ENCODE peak calls at places on chromosomes 5 and 9, in six cellular contexts. C is OCI-LY7, M is omental fat pad, N is GM12865, Z is kidney, V is GM20000. X is an unnamed sample.

GRCh38 chr5:135825373-135826220 is 8.9 kb upstream of the SLC25A48 start:
- DNase-seq in C (no peak), M (no peak), N (no peak), Z (no peak), V (no peak), X (no peak)

GRCh38 chr9:96567203-96567700 is 52.4 kb downstream of the CDC14B start:
- DNase-seq in C (peak), M (no peak), N (peak), Z (no peak), V (no peak), X (no peak)

GRCh38 chr5:14775857-14776256 is 95.7 kb downstream of the ANKH start:
- DNase-seq in C (no peak), M (no peak), N (no peak), Z (no peak), V (no peak), X (no peak)

GRCh38 chr5:3593771-3594513 is 1.7 kb upstream of the IRX1 start:
- DNase-seq in C (no peak), M (no peak), N (no peak), Z (peak), V (peak), X (no peak)

GRCh38 chr5:14038341-14038959 is 94.0 kb upstream of the DNAH5 start:
- DNase-seq in C (no peak), M (no peak), N (no peak), Z (no peak), V (no peak), X (no peak)

GRCh38 chr9:73116030-73116429 is 35.6 kb upstream of the ANXA1 start:
- DNase-seq in C (no peak), M (no peak), N (no peak), Z (no peak), V (no peak), X (no peak)

GRCh38 chr9:121326130-121326838 is 43.8 kb downstream of the STOM start:
- DNase-seq in C (no peak), M (no peak), N (no peak), Z (peak), V (no peak), X (no peak)

GRCh38 chr5:4571248-4571950 is 568.7 kb upstream of the ADAMTS16 start:
- DNase-seq in C (no peak), M (no peak), N (no peak), Z (no peak), V (no peak), X (no peak)

GRCh38 chr5:172456076-172456800 is 1.9 kb upstream of the SH3PXD2B start:
- DNase-seq in C (no peak), M (no peak), N (no peak), Z (no peak), V (no peak), X (no peak)

GRCh38 chr5:31888513-31888912 is 249.6 kb downstream of the PDZD2 start:
- DNase-seq in C (no peak), M (no peak), N (no peak), Z (no peak), V (no peak), X (no peak)

GRCh38 chr5:73115399-73116051 is 4.8 kb upstream of the TMEM171 start:
- DNase-seq in C (no peak), M (no peak), N (no peak), Z (no peak), V (no peak), X (no peak)

GRCh38 chr5:53476531-53477480 is 3.6 kb upstream of the FST start:
- DNase-seq in C (no peak), M (no peak), N (no peak), Z (no peak), V (no peak), X (no peak)

GRCh38 chr5:4868140-4868735 is 271.9 kb upstream of the ADAMTS16 start:
- DNase-seq in C (peak), M (peak), N (peak), Z (no peak), V (peak), X (no peak)

GRCh38 chr5:34571380-34572041 is 84.6 kb upstream of the RAI14 start:
- DNase-seq in C (no peak), M (no peak), N (no peak), Z (no peak), V (no peak), X (no peak)

GRCh38 chr5:73605223-73606087 is 20.5 kb upstream of the ARHGEF28 start:
- DNase-seq in C (no peak), M (no peak), N (no peak), Z (no peak), V (no peak), X (no peak)

GRCh38 chr9:68560131-68560844 is 19.6 kb upstream of the TMEM252 start:
- DNase-seq in C (peak), M (no peak), N (peak), Z (peak), V (peak), X (peak)

GRCh38 chr9:33453999-33454660 is 6.7 kb upstream of the AQP3 start:
- DNase-seq in C (peak), M (no peak), N (peak), Z (no peak), V (peak), X (no peak)

GRCh38 chr9:115456515-115456914 is 338.6 kb upstream of the TNC start:
- DNase-seq in C (no peak), M (no peak), N (no peak), Z (no peak), V (no peak), X (no peak)

GRCh38 chr9:17064558-17064957 is 70.3 kb upstream of the CNTLN start:
- DNase-seq in C (no peak), M (no peak), N (no peak), Z (no peak), V (no peak), X (no peak)

DNA sequence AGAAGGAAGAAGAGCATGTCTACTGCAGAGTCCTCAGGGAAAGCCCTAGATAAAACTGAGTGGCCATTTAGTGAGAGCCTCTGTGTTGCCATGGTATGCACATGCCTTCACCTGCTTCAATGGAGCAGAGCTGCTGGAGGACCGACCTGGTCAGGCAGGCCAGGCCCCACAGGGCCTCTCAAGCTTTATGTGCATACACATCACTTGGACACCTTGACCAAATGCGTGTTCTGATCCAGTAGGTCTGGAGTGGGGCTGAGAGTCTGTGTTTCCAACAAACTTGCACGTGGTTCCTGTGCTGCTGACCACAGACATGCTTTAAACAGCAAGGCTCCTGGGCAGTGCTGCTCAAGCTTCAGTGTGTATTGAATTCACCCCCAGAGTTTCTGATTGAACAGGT is 51.4 kb upstream of the SLC2A8 start:
- DNase-seq in C (no peak), M (no peak), N (no peak), Z (no peak), V (no peak), X (no peak)
- TF ChIP-seq CTCF in C (no peak), M (no peak), N (no peak), Z (no peak), V (no peak), X (no peak)

GRCh38 chr9:34810187-34810524 is 100.2 kb upstream of the CCL21 start:
- DNase-seq in C (no peak), M (no peak), N (no peak), Z (peak), V (no peak), X (no peak)

DNA sequence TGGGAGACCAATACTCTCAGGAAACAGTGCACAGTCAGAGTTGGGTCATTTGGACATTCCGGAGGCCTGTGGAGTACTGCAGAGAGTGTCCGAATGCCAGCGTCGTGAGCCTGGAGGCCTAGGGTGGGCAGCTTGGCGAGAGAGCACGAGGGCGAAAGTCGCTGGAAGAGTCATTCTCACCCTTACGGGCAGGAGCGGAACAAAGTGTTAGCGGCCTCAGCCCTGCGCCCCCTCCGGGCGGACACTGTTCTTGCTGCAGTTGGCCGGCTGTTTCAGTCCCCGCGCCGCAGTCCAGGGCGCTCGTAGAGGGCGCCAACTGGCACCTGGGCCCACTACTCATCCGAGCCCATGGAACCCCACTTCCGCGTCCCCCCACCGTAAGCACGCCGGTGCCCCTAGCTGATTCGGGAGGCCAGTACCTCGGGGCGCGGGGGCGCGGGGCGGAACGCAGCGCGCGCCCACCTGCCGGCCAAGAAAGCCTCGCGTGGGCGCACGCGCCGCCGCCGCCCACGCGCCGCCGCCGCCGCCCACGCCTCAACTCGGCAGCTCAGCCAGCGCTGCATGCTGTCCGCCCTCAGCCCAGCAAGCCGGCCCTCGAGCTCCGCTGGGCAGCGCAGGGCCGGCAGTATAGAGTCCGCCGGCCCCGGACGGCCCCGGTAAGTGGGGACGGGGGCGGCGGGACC is 99.7 kb upstream of the CCL21 start:
- DNase-seq in C (no peak), M (no peak), N (no peak), Z (peak), V (peak), X (no peak)
- TF ChIP-seq CTCF in C (no peak), M (no peak), N (no peak), Z (peak), V (peak), X (no peak)

GRCh38 chr9:111037744-111038335 is 430 bp downstream of the LPAR1 start:
- DNase-seq in C (no peak), M (no peak), N (peak), Z (peak), V (peak), X (no peak)
- TF ChIP-seq CTCF in C (no peak), M (no peak), N (peak), Z (no peak), V (peak), X (no peak)

GRCh38 chr5:94692610-94693009 is 74.1 kb downstream of the SLF1 start:
- DNase-seq in C (no peak), M (no peak), N (no peak), Z (no peak), V (no peak), X (no peak)

GRCh38 chr5:94693845-94694370 is 75.4 kb downstream of the SLF1 start:
- DNase-seq in C (no peak), M (no peak), N (no peak), Z (no peak), V (no peak), X (no peak)

GRCh38 chr5:94691947-94692346 is 73.5 kb downstream of the SLF1 start:
- DNase-seq in C (no peak), M (no peak), N (no peak), Z (no peak), V (no peak), X (no peak)

GRCh38 chr5:94694671-94695070 is 76.2 kb downstream of the SLF1 start:
- DNase-seq in C (no peak), M (no peak), N (no peak), Z (no peak), V (no peak), X (no peak)

DNA sequence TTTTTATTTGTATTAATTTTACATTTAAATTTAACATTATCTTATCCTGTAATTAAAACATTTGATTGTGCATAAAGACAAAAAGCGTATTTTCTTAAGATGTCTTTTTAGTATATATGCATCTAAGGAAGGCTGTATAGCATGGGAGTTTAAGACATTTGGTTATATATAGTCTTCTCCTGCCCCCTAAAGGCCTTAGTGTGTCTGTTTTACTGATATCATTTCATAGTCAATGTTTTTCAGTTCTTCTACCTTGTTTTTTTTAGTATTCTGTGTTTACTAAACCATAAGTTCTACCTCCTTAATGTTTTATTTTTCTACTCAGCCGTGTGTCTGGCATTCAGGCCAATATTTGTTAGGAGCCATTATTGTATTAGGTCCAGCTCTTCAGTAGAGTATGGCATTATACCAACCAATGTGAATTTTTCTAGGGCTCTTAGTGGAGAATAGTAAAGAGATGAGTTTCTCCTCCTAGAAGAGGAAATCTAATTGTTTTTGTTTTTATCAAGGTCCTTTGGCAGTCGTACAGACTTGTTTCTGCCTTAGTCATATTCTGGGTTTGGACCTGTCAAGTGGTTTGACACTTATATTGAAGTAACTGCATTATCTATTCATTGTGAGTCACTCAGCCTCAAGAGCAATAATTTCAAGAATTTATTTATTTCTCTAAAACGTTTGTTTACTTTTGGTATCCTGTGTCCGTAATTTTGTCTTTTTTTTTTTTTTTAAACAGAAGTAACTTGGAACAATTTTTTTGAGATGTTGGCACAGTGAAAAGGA is 74.8 kb downstream of the SLF1 start:
- DNase-seq in C (peak), M (no peak), N (peak), Z (no peak), V (no peak), X (no peak)
- TF ChIP-seq CTCF in C (peak), M (no peak), N (peak), Z (peak), V (no peak), X (no peak)

GRCh38 chr9:98193336-98193944 is 1.0 kb upstream of the CORO2A start:
- DNase-seq in C (no peak), M (no peak), N (no peak), Z (no peak), V (no peak), X (no peak)

GRCh38 chr9:98190757-98191105 is 1.7 kb downstream of the CORO2A start:
- DNase-seq in C (no peak), M (no peak), N (no peak), Z (no peak), V (no peak), X (no peak)

GRCh38 chr9:98191615-98192502 is 578 bp downstream of the CORO2A start:
- DNase-seq in C (peak), M (no peak), N (no peak), Z (peak), V (peak), X (peak)

GRCh38 chr9:98191210-98191609 is 1.2 kb downstream of the CORO2A start:
- DNase-seq in C (no peak), M (no peak), N (no peak), Z (no peak), V (no peak), X (no peak)

GRCh38 chr9:98192503-98193335 is at the start of gene CORO2A:
- DNase-seq in C (peak), M (no peak), N (peak), Z (peak), V (peak), X (peak)
- TF ChIP-seq CTCF in C (peak), M (no peak), N (peak), Z (no peak), V (peak), X (no peak)

DNA sequence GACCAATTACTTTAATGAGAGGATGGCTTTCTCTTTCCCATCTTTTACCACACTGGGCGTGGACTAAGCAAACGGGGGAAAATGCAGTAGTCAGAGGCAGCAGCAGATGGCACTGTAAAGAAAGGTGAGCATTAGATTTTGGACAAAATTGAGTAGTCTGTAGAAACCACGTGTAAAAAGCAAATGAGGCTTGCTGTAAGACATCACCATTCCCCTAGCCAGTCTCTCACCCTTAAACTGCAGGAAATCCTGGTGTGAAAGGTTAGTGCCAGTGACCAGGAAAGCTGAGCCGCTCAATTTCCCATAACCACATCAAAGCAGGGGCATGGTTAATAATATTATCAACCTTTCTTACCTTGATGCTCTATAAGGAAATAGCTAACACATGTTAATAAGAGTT is 31.8 kb downstream of the SPATA31C2 start:
- DNase-seq in C (no peak), M (no peak), N (no peak), Z (no peak), V (no peak), X (no peak)
- TF ChIP-seq CTCF in C (peak), M (no peak), N (peak), Z (peak), V (no peak), X (no peak)

DNA sequence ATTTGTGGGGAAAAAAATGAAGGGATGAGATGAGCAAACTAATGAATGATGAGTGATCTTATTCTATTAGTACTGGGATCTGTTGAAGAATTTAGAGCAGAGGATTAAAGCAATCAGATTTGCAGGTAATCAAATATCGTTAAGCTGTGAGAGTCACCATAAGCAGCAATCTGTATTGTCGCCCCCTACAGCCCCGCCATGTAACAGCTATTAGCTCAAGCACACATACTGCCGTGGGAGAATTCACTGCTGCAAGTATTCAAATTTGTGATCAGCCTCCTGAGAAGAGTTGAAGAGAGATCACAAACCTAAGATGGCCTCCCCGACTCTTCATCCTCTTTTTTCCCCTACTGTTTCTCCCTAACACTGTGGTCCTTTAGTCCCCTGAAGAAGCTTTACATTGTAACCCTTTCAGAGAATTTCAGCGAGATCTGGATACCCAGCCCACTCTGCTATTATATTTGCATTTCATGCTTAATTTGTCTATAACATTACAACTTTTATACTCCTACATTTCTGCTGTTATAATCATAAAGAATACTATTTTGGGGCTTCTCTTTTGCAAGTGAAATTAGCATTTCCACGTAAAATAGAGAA is 28.5 kb upstream of the PHF24 start:
- DNase-seq in C (peak), M (no peak), N (peak), Z (no peak), V (peak), X (no peak)
- TF ChIP-seq CTCF in C (peak), M (no peak), N (peak), Z (peak), V (peak), X (no peak)

DNA sequence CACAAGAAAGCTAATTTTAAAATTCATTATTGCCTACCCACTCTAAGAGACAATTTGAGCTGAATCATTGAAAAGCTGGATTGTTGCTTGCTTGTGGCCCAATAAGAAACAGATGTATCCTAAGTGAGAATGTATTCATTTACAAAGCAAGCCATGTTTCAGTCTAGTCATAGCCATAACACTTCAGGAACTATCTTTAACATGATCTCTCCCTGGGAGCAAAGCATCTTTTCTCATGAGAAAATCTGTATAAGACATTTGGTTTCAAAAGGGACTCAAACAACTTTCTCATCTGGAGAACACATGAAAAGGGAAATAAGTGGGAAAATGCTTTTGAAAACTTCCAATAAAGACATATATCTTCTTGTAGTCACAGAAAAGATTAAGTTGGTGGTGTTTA is 48.3 kb upstream of the PCSK1 start:
- DNase-seq in C (no peak), M (no peak), N (no peak), Z (no peak), V (no peak), X (no peak)
- TF ChIP-seq CTCF in C (no peak), M (no peak), N (no peak), Z (no peak), V (no peak), X (no peak)

GRCh38 chr9:21993893-21994525 is at the start of gene CDKN2A:
- DNase-seq in C (peak), M (no peak), N (peak), Z (peak), V (peak), X (peak)
- TF ChIP-seq CTCF in C (no peak), M (no peak), N (no peak), Z (no peak), V (peak), X (no peak)